ENCODE peak calls at places on chromosomes 2 and 18, in eight cellular contexts. H, R, Z, G, J, A, B and Y are unnamed samples.

GRCh38 chr2:9463698-9464034 is 10.7 kb upstream of the IAH1 start:
- DNase-seq in H (no peak), R (no peak), Z (no peak), G (no peak), J (peak), A (no peak), B (no peak), Y (no peak)

GRCh38 chr18:56593906-56594305 is 44.5 kb downstream of the TXNL1 start:
- DNase-seq in H (no peak), R (no peak), Z (no peak), G (no peak), J (no peak), A (no peak), B (no peak), Y (no peak)

GRCh38 chr2:165634282-165634681 is 159.8 kb downstream of the GALNT3 start:
- DNase-seq in H (no peak), R (no peak), Z (no peak), G (no peak), J (no peak), A (no peak), B (no peak), Y (no peak)

GRCh38 chr18:4058179-4058578 is 396.9 kb downstream of the DLGAP1 start:
- DNase-seq in H (no peak), R (no peak), Z (no peak), G (no peak), J (no peak), A (no peak), B (no peak), Y (no peak)

GRCh38 chr2:62195421-62196277 is at the start of gene B3GNT2:
- DNase-seq in H (peak), R (peak), Z (peak), G (peak), J (peak), A (peak), B (peak), Y (peak)

GRCh38 chr2:20509766-20510490 is 63.1 kb downstream of the RHOB start:
- DNase-seq in H (no peak), R (no peak), Z (no peak), G (peak), J (no peak), A (no peak), B (peak), Y (peak)

GRCh38 chr2:1233280-1233679 is 180.0 kb upstream of the TPO start:
- DNase-seq in H (no peak), R (no peak), Z (no peak), G (no peak), J (no peak), A (no peak), B (peak), Y (no peak)

GRCh38 chr18:21362921-21363320 is 120.9 kb downstream of the GREB1L start:
- DNase-seq in H (no peak), R (no peak), Z (no peak), G (no peak), J (no peak), A (no peak), B (no peak), Y (no peak)

GRCh38 chr2:120316528-120317179 is 29.3 kb upstream of the INHBB start:
- DNase-seq in H (no peak), R (no peak), Z (no peak), G (no peak), J (no peak), A (peak), B (peak), Y (no peak)

GRCh38 chr2:144431384-144431783 is 88.5 kb downstream of the ZEB2 start:
- DNase-seq in H (no peak), R (no peak), Z (no peak), G (peak), J (no peak), A (no peak), B (no peak), Y (no peak)

GRCh38 chr2:101616411-101616810 is 81.1 kb upstream of the MAP4K4 start:
- DNase-seq in H (no peak), R (no peak), Z (no peak), G (no peak), J (no peak), A (no peak), B (no peak), Y (no peak)

GRCh38 chr2:23199115-23199918 is 185.7 kb upstream of the KLHL29 start:
- DNase-seq in H (no peak), R (peak), Z (no peak), G (peak), J (peak), A (no peak), B (no peak), Y (no peak)

GRCh38 chr2:149860276-149860921 is 272.8 kb upstream of the MMADHC start:
- DNase-seq in H (no peak), R (no peak), Z (no peak), G (no peak), J (no peak), A (no peak), B (no peak), Y (no peak)

GRCh38 chr18:74622079-74622478 is 24.4 kb downstream of the ZNF407 start:
- DNase-seq in H (no peak), R (no peak), Z (no peak), G (no peak), J (no peak), A (no peak), B (no peak), Y (no peak)

GRCh38 chr2:220513573-220514288 is 886.3 kb downstream of the SLC4A3 start:
- DNase-seq in H (no peak), R (no peak), Z (no peak), G (no peak), J (no peak), A (no peak), B (no peak), Y (no peak)

GRCh38 chr18:79326413-79327198 is 69.1 kb upstream of the NFATC1 start:
- DNase-seq in H (no peak), R (no peak), Z (no peak), G (no peak), J (no peak), A (no peak), B (no peak), Y (no peak)